ENCODE peak calls at places on chromosomes 5 and 9, in six cellular contexts. M is adrenal gland, F is GM06990, A is breast epithelium, I is neuronal stem cell, H is GM23338. W is an unnamed sample. For H3K36me3, the result is how much of the 10 kb centered on the place peaks cover.

GRCh38 chr9:124149992-124150391 is 107.8 kb upstream of the NEK6 start:
- DNase-seq in M (no peak), F (no peak), A (no peak), I (no peak), H (peak), W (peak)

GRCh38 chr5:1417586-1418225 is 27.5 kb downstream of the SLC6A3 start:
- DNase-seq in M (no peak), F (no peak), A (no peak), I (no peak), H (no peak), W (no peak)

GRCh38 chr9:99851028-99851822 is 29.5 kb downstream of the NR4A3 start:
- DNase-seq in M (no peak), F (peak), A (no peak), I (no peak), H (no peak), W (no peak)

GRCh38 chr5:168011096-168011495 is 280.3 kb upstream of the WWC1 start:
- DNase-seq in M (no peak), F (no peak), A (no peak), I (no peak), H (no peak), W (no peak)

GRCh38 chr9:68740561-68740960 is 35.5 kb downstream of the PIP5K1B start:
- DNase-seq in M (no peak), F (no peak), A (no peak), I (no peak), H (no peak), W (no peak)

GRCh38 chr9:3478549-3478953 is 47.2 kb downstream of the RFX3 start:
- DNase-seq in M (no peak), F (peak), A (no peak), I (no peak), H (peak), W (no peak)

GRCh38 chr5:142727736-142728047 is 41.8 kb upstream of the FGF1 start:
- DNase-seq in M (no peak), F (no peak), A (no peak), I (no peak), H (no peak), W (no peak)

GRCh38 chr9:129336130-129336528 is 158.1 kb upstream of the IER5L start:
- DNase-seq in M (no peak), F (no peak), A (no peak), I (no peak), H (peak), W (no peak)

GRCh38 chr5:128271071-128271470 is 187.5 kb downstream of the SLC12A2 start:
- DNase-seq in M (no peak), F (no peak), A (no peak), I (no peak), H (peak), W (no peak)
- H3K36me3 ChIP-seq in M (under half), F (under half), A (under half), I (under half), H (under half), W (under half)

GRCh38 chr5:160360310-160360709 is 10.1 kb downstream of the C1QTNF2 start:
- DNase-seq in M (no peak), F (no peak), A (no peak), I (no peak), H (peak), W (peak)

GRCh38 chr5:160361624-160362023 is 8.8 kb downstream of the C1QTNF2 start:
- DNase-seq in M (no peak), F (no peak), A (no peak), I (no peak), H (no peak), W (no peak)

GRCh38 chr5:160366230-160366629 is 4.2 kb downstream of the C1QTNF2 start:
- DNase-seq in M (no peak), F (no peak), A (no peak), I (no peak), H (no peak), W (no peak)

GRCh38 chr5:160363122-160363521 is 7.3 kb downstream of the C1QTNF2 start:
- DNase-seq in M (no peak), F (no peak), A (no peak), I (no peak), H (no peak), W (no peak)

GRCh38 chr5:160363661-160364060 is 6.8 kb downstream of the C1QTNF2 start:
- DNase-seq in M (no peak), F (no peak), A (no peak), I (peak), H (no peak), W (peak)
- H3K4me3 ChIP-seq in M (no peak), F (no peak), A (no peak), I (no peak), H (no peak), W (no peak)

GRCh38 chr9:131712151-131712716 is 27.6 kb downstream of the RAPGEF1 start:
- DNase-seq in M (no peak), F (no peak), A (no peak), I (no peak), H (peak), W (no peak)

GRCh38 chr9:131714821-131715220 is 25.1 kb downstream of the RAPGEF1 start:
- DNase-seq in M (no peak), F (no peak), A (no peak), I (no peak), H (no peak), W (no peak)

GRCh38 chr9:131714161-131714646 is 25.7 kb downstream of the RAPGEF1 start:
- DNase-seq in M (peak), F (no peak), A (peak), I (no peak), H (no peak), W (no peak)

GRCh38 chr9:131715906-131716305 is 24.0 kb downstream of the RAPGEF1 start:
- DNase-seq in M (peak), F (no peak), A (no peak), I (no peak), H (no peak), W (no peak)

DNA sequence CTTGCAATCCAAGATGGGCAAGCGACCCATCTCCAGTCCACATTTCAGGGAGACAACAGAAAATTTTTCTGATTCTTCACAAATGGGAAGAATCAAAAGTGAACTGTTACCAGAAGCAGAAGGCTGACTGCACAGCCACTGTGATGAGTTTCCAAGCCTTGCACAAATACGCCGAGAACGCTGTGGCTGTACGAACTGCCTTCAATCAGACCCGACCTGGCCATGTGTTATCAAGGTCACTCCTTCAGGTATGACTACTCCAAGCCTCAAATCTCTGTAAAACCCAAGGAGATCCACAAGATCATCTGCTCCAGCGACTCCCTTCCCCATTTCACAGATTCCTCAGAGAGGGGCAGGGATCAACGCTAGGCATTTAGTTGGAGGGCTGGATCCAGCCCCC is 26.9 kb downstream of the RAPGEF1 start:
- DNase-seq in M (no peak), F (no peak), A (no peak), I (no peak), H (no peak), W (no peak)
- H3K36me3 ChIP-seq in M (under half), F (under half), A (under half), I (under half), H (under half), W (under half)

GRCh38 chr5:179314606-179315355 is 30.5 kb downstream of the ADAMTS2 start:
- DNase-seq in M (no peak), F (no peak), A (no peak), I (no peak), H (no peak), W (no peak)

GRCh38 chr5:179316111-179316551 is 29.1 kb downstream of the ADAMTS2 start:
- DNase-seq in M (no peak), F (no peak), A (no peak), I (no peak), H (no peak), W (no peak)

GRCh38 chr5:179312557-179313235 is 32.6 kb downstream of the ADAMTS2 start:
- DNase-seq in M (no peak), F (no peak), A (no peak), I (no peak), H (no peak), W (no peak)

GRCh38 chr5:179315356-179315890 is 29.8 kb downstream of the ADAMTS2 start:
- DNase-seq in M (no peak), F (no peak), A (no peak), I (no peak), H (no peak), W (no peak)

GRCh38 chr5:179313849-179314521 is 31.3 kb downstream of the ADAMTS2 start:
- DNase-seq in M (peak), F (no peak), A (peak), I (no peak), H (no peak), W (no peak)
- H3K4me3 ChIP-seq in M (no peak), F (no peak), A (peak), I (no peak), H (no peak), W (no peak)

DNA sequence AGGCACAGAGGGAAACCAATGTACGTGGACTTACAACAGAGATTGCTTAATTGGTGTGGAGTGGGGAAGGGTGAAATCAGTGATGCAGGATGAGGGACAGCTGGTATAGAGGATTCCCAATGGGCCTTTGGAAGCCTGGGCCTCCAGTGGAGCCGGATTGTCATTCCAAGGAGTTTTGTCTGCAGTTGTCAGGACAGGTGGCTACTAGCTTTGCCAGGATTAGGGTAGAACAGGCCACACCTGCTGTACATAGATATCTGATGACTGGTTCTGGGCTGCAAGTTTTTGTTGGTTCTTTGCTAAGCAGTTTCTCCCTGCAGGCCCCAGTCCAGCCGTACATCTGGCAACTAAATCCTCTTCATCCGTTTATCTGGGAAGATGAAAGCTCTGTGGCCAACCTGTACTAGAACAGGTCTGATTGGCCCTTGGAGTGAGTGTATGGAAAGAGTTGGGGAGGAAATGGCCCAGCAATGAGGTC is 4.3 kb downstream of the SKP2 start:
- DNase-seq in M (no peak), F (no peak), A (no peak), I (no peak), H (no peak), W (no peak)
- H3K36me3 ChIP-seq in M (under half), F (under half), A (under half), I (under half), H (under half), W (under half)

GRCh38 chr5:140925806-140926205 is 293 bp upstream of the PCDHAC1 start:
- DNase-seq in M (no peak), F (no peak), A (no peak), I (no peak), H (peak), W (no peak)
- H3K4me3 ChIP-seq in M (no peak), F (no peak), A (peak), I (peak), H (peak), W (peak)

GRCh38 chr9:120833311-120833710 is 9.4 kb downstream of the PSMD5 start:
- DNase-seq in M (no peak), F (no peak), A (no peak), I (no peak), H (no peak), W (no peak)
- H3K36me3 ChIP-seq in M (under half), F (under half), A (under half), I (under half), H (under half), W (under half)